ENCODE peak calls at places on chromosomes 6 and 20, in eight cellular contexts. One of them, this sample, is unnamed.
A peak's percentile ranks its signal among the peaks of the same experiment; 100 is the strongest.

GRCh38 chr20:5180421-5180820 is 53.6 kb downstream of the CDS2 start:
- DNase-seq in GM23248: no peak
- DNase-seq in colonic mucosa: no peak
- DNase-seq in IMR-90: no peak
- DNase-seq in right lobe of liver: no peak
- DNase-seq in psoas muscle: no peak
- DNase-seq in NT2/D1: no peak
- DNase-seq in breast epithelium: no peak
- DNase-seq in this sample: no peak

GRCh38 chr20:58868795-58869194 is 16.3 kb downstream of the GNAS start:
- DNase-seq in breast epithelium: no peak
- DNase-seq in NT2/D1: no peak
- DNase-seq in psoas muscle: peak; percentile 47
- DNase-seq in colonic mucosa: no peak
- DNase-seq in IMR-90: no peak
- DNase-seq in GM23248: no peak
- DNase-seq in right lobe of liver: no peak
- DNase-seq in this sample: no peak

GRCh38 chr6:21559238-21559637 is 34.3 kb upstream of the SOX4 start:
- DNase-seq in NT2/D1: no peak
- DNase-seq in right lobe of liver: no peak
- DNase-seq in breast epithelium: no peak
- DNase-seq in colonic mucosa: no peak
- DNase-seq in psoas muscle: no peak
- DNase-seq in GM23248: no peak
- DNase-seq in IMR-90: no peak
- DNase-seq in this sample: no peak

GRCh38 chr6:154891901-154892300 is 103.2 kb upstream of the TIAM2 start:
- DNase-seq in NT2/D1: no peak
- DNase-seq in right lobe of liver: no peak
- DNase-seq in colonic mucosa: no peak
- DNase-seq in psoas muscle: no peak
- DNase-seq in IMR-90: no peak
- DNase-seq in GM23248: no peak
- DNase-seq in breast epithelium: no peak
- DNase-seq in this sample: no peak

GRCh38 chr6:4780360-4780812 is 4.2 kb downstream of the CDYL start:
- DNase-seq in psoas muscle: no peak
- DNase-seq in right lobe of liver: no peak
- DNase-seq in NT2/D1: no peak
- DNase-seq in IMR-90: peak; percentile 67
- DNase-seq in colonic mucosa: peak; percentile 50
- DNase-seq in GM23248: peak; percentile 60
- DNase-seq in breast epithelium: no peak
- DNase-seq in this sample: no peak

GRCh38 chr20:58910473-58910872 is 58.0 kb downstream of the GNAS start:
- DNase-seq in IMR-90: no peak
- DNase-seq in NT2/D1: no peak
- DNase-seq in GM23248: no peak
- DNase-seq in right lobe of liver: no peak
- DNase-seq in psoas muscle: no peak
- DNase-seq in colonic mucosa: no peak
- DNase-seq in breast epithelium: no peak
- DNase-seq in this sample: no peak

GRCh38 chr6:143731789-143732188 is 54.0 kb downstream of the PHACTR2 start:
- DNase-seq in NT2/D1: no peak
- DNase-seq in GM23248: no peak
- DNase-seq in colonic mucosa: no peak
- DNase-seq in breast epithelium: no peak
- DNase-seq in psoas muscle: no peak
- DNase-seq in right lobe of liver: no peak
- DNase-seq in IMR-90: no peak
- DNase-seq in this sample: no peak

GRCh38 chr6:83637953-83638352 is 70.9 kb downstream of the SNAP91 start:
- DNase-seq in breast epithelium: no peak
- DNase-seq in GM23248: no peak
- DNase-seq in psoas muscle: peak; percentile 17
- DNase-seq in NT2/D1: no peak
- DNase-seq in right lobe of liver: no peak
- DNase-seq in IMR-90: no peak
- DNase-seq in colonic mucosa: no peak
- DNase-seq in this sample: no peak

GRCh38 chr6:17754254-17754653 is 47.5 kb upstream of the NUP153 start:
- DNase-seq in colonic mucosa: no peak
- DNase-seq in breast epithelium: no peak
- DNase-seq in GM23248: no peak
- DNase-seq in psoas muscle: no peak
- DNase-seq in right lobe of liver: no peak
- DNase-seq in NT2/D1: no peak
- DNase-seq in IMR-90: no peak
- DNase-seq in this sample: no peak

GRCh38 chr6:125300992-125301434 is 754 bp downstream of the HDDC2 start:
- DNase-seq in breast epithelium: no peak
- DNase-seq in right lobe of liver: no peak
- DNase-seq in IMR-90: peak; percentile 51
- DNase-seq in NT2/D1: no peak
- DNase-seq in psoas muscle: no peak
- DNase-seq in GM23248: peak; percentile 62
- DNase-seq in colonic mucosa: no peak
- DNase-seq in this sample: no peak

GRCh38 chr6:28651161-28651560 is 125.5 kb downstream of the GPX5 start:
- DNase-seq in GM23248: no peak
- DNase-seq in colonic mucosa: no peak
- DNase-seq in right lobe of liver: no peak
- DNase-seq in IMR-90: no peak
- DNase-seq in breast epithelium: no peak
- DNase-seq in psoas muscle: no peak
- DNase-seq in NT2/D1: no peak
- DNase-seq in this sample: no peak

GRCh38 chr6:43246301-43247114 is 3.2 kb downstream of the TTBK1 start:
- DNase-seq in GM23248: no peak
- DNase-seq in psoas muscle: peak; percentile 73
- DNase-seq in colonic mucosa: peak; percentile 74
- DNase-seq in breast epithelium: no peak
- DNase-seq in right lobe of liver: no peak
- DNase-seq in NT2/D1: peak; percentile 40
- DNase-seq in IMR-90: no peak
- DNase-seq in this sample: peak; percentile 90

GRCh38 chr6:33925869-33926268 is 122.1 kb upstream of the MLN start:
- DNase-seq in colonic mucosa: no peak
- DNase-seq in breast epithelium: no peak
- DNase-seq in right lobe of liver: no peak
- DNase-seq in NT2/D1: no peak
- DNase-seq in IMR-90: no peak
- DNase-seq in GM23248: no peak
- DNase-seq in psoas muscle: no peak
- DNase-seq in this sample: no peak

GRCh38 chr6:142531727-142532126 is 229.9 kb downstream of the ADGRG6 start:
- DNase-seq in GM23248: no peak
- DNase-seq in breast epithelium: no peak
- DNase-seq in NT2/D1: no peak
- DNase-seq in colonic mucosa: no peak
- DNase-seq in right lobe of liver: no peak
- DNase-seq in psoas muscle: no peak
- DNase-seq in IMR-90: no peak
- DNase-seq in this sample: no peak

GRCh38 chr6:146244630-146245143 is 215.8 kb downstream of the GRM1 start:
- DNase-seq in IMR-90: no peak
- DNase-seq in colonic mucosa: no peak
- DNase-seq in psoas muscle: no peak
- DNase-seq in NT2/D1: no peak
- DNase-seq in right lobe of liver: no peak
- DNase-seq in breast epithelium: no peak
- DNase-seq in GM23248: no peak
- DNase-seq in this sample: no peak

GRCh38 chr6:19599813-19600464 is 237.2 kb upstream of the ID4 start:
- DNase-seq in right lobe of liver: no peak
- DNase-seq in psoas muscle: no peak
- DNase-seq in colonic mucosa: no peak
- DNase-seq in IMR-90: no peak
- DNase-seq in breast epithelium: no peak
- DNase-seq in GM23248: no peak
- DNase-seq in NT2/D1: no peak
- DNase-seq in this sample: no peak

GRCh38 chr6:131199568-131200272 is 64.5 kb downstream of the AKAP7 start:
- DNase-seq in right lobe of liver: no peak
- DNase-seq in colonic mucosa: peak; percentile 51
- DNase-seq in NT2/D1: no peak
- DNase-seq in psoas muscle: no peak
- DNase-seq in breast epithelium: no peak
- DNase-seq in GM23248: peak; percentile 77
- DNase-seq in IMR-90: peak; percentile 47
- DNase-seq in this sample: no peak

GRCh38 chr6:134288538-134289203 is 29.2 kb downstream of the SGK1 start:
- DNase-seq in psoas muscle: no peak
- DNase-seq in GM23248: peak; percentile 93
- DNase-seq in right lobe of liver: no peak
- DNase-seq in NT2/D1: no peak
- DNase-seq in IMR-90: peak; percentile 94
- DNase-seq in colonic mucosa: no peak
- DNase-seq in breast epithelium: no peak
- DNase-seq in this sample: no peak

GRCh38 chr20:39264506-39265172 is 302.5 kb downstream of the DHX35 start:
- DNase-seq in breast epithelium: peak; percentile 32
- DNase-seq in NT2/D1: peak; percentile 77
- DNase-seq in psoas muscle: peak; percentile 74
- DNase-seq in IMR-90: peak; percentile 71
- DNase-seq in GM23248: peak; percentile 89
- DNase-seq in right lobe of liver: no peak
- DNase-seq in colonic mucosa: peak; percentile 35
- DNase-seq in this sample: no peak

GRCh38 chr6:139982652-139983051 is 608.2 kb upstream of the CITED2 start:
- DNase-seq in psoas muscle: no peak
- DNase-seq in breast epithelium: no peak
- DNase-seq in IMR-90: peak; percentile 74
- DNase-seq in NT2/D1: peak; percentile 54
- DNase-seq in GM23248: peak; percentile 56
- DNase-seq in right lobe of liver: no peak
- DNase-seq in colonic mucosa: no peak
- DNase-seq in this sample: no peak

GRCh38 chr20:40606660-40607059 is 82.4 kb downstream of the MAFB start:
- DNase-seq in right lobe of liver: no peak
- DNase-seq in NT2/D1: no peak
- DNase-seq in GM23248: no peak
- DNase-seq in psoas muscle: no peak
- DNase-seq in colonic mucosa: no peak
- DNase-seq in breast epithelium: no peak
- DNase-seq in IMR-90: no peak
- DNase-seq in this sample: no peak

GRCh38 chr20:60066438-60066823 is 108.2 kb downstream of the CDH26 start:
- DNase-seq in NT2/D1: no peak
- DNase-seq in colonic mucosa: no peak
- DNase-seq in psoas muscle: no peak
- DNase-seq in IMR-90: no peak
- DNase-seq in right lobe of liver: no peak
- DNase-seq in GM23248: peak; percentile 15
- DNase-seq in breast epithelium: no peak
- DNase-seq in this sample: no peak

GRCh38 chr6:23672737-23673136 is 453.3 kb upstream of the NRSN1 start:
- DNase-seq in breast epithelium: no peak
- DNase-seq in colonic mucosa: no peak
- DNase-seq in right lobe of liver: no peak
- DNase-seq in GM23248: no peak
- DNase-seq in NT2/D1: no peak
- DNase-seq in IMR-90: no peak
- DNase-seq in psoas muscle: no peak
- DNase-seq in this sample: no peak

GRCh38 chr20:46362931-46363872 is 43.2 kb downstream of the ELMO2 start:
- DNase-seq in IMR-90: no peak
- DNase-seq in breast epithelium: no peak
- DNase-seq in NT2/D1: no peak
- DNase-seq in colonic mucosa: no peak
- DNase-seq in right lobe of liver: no peak
- DNase-seq in GM23248: peak; percentile 37
- DNase-seq in psoas muscle: no peak
- DNase-seq in this sample: no peak
- H3K4me1 ChIP-seq in IMR-90: peaks cover 2% of the 10 kb centered on the region
- H3K4me1 ChIP-seq in breast epithelium: peaks cover 3% of the 10 kb centered on the region
- H3K4me1 ChIP-seq in NT2/D1: no peaks in the 10 kb centered on the region
- H3K4me1 ChIP-seq in colonic mucosa: peaks cover 23% of the 10 kb centered on the region
- H3K4me1 ChIP-seq in right lobe of liver: peaks cover 9% of the 10 kb centered on the region
- H3K4me1 ChIP-seq in GM23248: peaks cover 17% of the 10 kb centered on the region
- H3K4me1 ChIP-seq in psoas muscle: peaks cover 49% of the 10 kb centered on the region
- H3K4me1 ChIP-seq in this sample: peaks cover 27% of the 10 kb centered on the region

DNA sequence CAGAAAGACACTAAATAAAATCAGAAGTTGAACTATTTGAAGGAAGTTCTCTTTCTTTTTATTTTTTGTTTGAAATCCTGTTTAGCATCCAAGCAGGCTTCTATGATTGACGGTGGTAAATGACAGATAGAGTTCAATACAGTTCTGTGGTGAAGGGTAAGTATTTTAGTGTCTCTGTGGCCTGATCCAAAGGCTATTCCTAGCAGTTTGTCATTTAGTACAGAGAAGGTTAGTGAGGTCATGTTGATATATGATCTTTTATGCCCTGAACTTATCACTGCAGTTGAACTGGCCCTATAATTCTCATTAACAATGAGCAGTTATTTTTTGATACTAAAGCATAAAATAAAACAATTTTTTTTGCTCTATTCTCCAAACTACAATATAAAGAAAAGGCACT is 144.7 kb upstream of the HDAC2 start:
- DNase-seq in breast epithelium: no peak
- DNase-seq in IMR-90: no peak
- DNase-seq in right lobe of liver: no peak
- DNase-seq in GM23248: no peak
- DNase-seq in colonic mucosa: no peak
- DNase-seq in psoas muscle: no peak
- DNase-seq in NT2/D1: no peak
- DNase-seq in this sample: no peak
- H3K4me1 ChIP-seq in breast epithelium: no peaks in the 10 kb centered on the region
- H3K4me1 ChIP-seq in IMR-90: no peaks in the 10 kb centered on the region
- H3K4me1 ChIP-seq in right lobe of liver: no peaks in the 10 kb centered on the region
- H3K4me1 ChIP-seq in GM23248: no peaks in the 10 kb centered on the region
- H3K4me1 ChIP-seq in colonic mucosa: no peaks in the 10 kb centered on the region
- H3K4me1 ChIP-seq in psoas muscle: peaks cover 12% of the 10 kb centered on the region
- H3K4me1 ChIP-seq in NT2/D1: no peaks in the 10 kb centered on the region
- H3K4me1 ChIP-seq in this sample: no peaks in the 10 kb centered on the region

GRCh38 chr6:39700362-39700761 is 24.8 kb downstream of the KIF6 start:
- DNase-seq in NT2/D1: no peak
- DNase-seq in IMR-90: no peak
- DNase-seq in GM23248: no peak
- DNase-seq in colonic mucosa: no peak
- DNase-seq in breast epithelium: no peak
- DNase-seq in right lobe of liver: no peak
- DNase-seq in psoas muscle: no peak
- DNase-seq in this sample: no peak
- H3K4me1 ChIP-seq in NT2/D1: no peaks in the 10 kb centered on the region
- H3K4me1 ChIP-seq in IMR-90: no peaks in the 10 kb centered on the region
- H3K4me1 ChIP-seq in GM23248: no peaks in the 10 kb centered on the region
- H3K4me1 ChIP-seq in colonic mucosa: no peaks in the 10 kb centered on the region
- H3K4me1 ChIP-seq in breast epithelium: no peaks in the 10 kb centered on the region
- H3K4me1 ChIP-seq in right lobe of liver: no peaks in the 10 kb centered on the region
- H3K4me1 ChIP-seq in psoas muscle: no peaks in the 10 kb centered on the region
- H3K4me1 ChIP-seq in this sample: no peaks in the 10 kb centered on the region

DNA sequence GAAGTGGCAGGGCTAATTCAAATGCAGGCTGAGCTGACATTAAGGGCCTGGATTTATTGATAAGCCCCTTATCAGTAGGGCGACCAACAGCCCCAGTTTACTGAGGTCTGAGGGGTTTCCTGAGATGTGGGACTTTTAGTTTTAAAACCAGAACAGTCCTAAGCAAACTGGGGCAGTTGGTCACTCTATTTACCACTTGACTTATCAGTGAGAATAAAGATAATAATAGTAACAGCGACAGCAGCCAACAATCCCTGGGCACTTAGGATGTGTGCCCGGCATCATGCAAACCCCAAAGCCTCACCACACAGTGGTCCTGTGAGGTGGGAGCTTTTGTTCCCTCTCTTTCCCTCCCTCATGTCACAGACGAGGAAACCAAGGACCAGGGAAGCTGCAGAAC is 27.6 kb downstream of the PREX1 start:
- DNase-seq in IMR-90: no peak
- DNase-seq in breast epithelium: no peak
- DNase-seq in NT2/D1: no peak
- DNase-seq in psoas muscle: no peak
- DNase-seq in right lobe of liver: no peak
- DNase-seq in colonic mucosa: no peak
- DNase-seq in GM23248: no peak
- DNase-seq in this sample: no peak
- H3K4me1 ChIP-seq in IMR-90: no peaks in the 10 kb centered on the region
- H3K4me1 ChIP-seq in breast epithelium: no peaks in the 10 kb centered on the region
- H3K4me1 ChIP-seq in NT2/D1: peaks cover 13% of the 10 kb centered on the region
- H3K4me1 ChIP-seq in psoas muscle: peaks cover 12% of the 10 kb centered on the region
- H3K4me1 ChIP-seq in right lobe of liver: peaks cover 7% of the 10 kb centered on the region
- H3K4me1 ChIP-seq in colonic mucosa: no peaks in the 10 kb centered on the region
- H3K4me1 ChIP-seq in GM23248: no peaks in the 10 kb centered on the region
- H3K4me1 ChIP-seq in this sample: peaks cover 31% of the 10 kb centered on the region